ENCODE peak calls at places on chromosome 6, in seven cellular contexts. One of them, this sample, is unnamed.

GRCh38 chr6:116387374-116387773 is 16.6 kb downstream of the DSE start:
- DNase-seq in A673: no peak
- DNase-seq in kidney tubule cell: peak
- DNase-seq in T-helper 17 cell: no peak
- DNase-seq in activated T-cell treated with anti-CD3 and anti-CD28 coated beads for 4 hours: no peak
- DNase-seq in CD4-positive, CD25-positive, alpha-beta regulatory T cell: no peak
- DNase-seq in naive B cell: no peak
- DNase-seq in this sample: no peak

GRCh38 chr6:108581237-108581931 is 20.7 kb downstream of the FOXO3 start:
- DNase-seq in naive B cell: no peak
- DNase-seq in CD4-positive, CD25-positive, alpha-beta regulatory T cell: peak
- DNase-seq in kidney tubule cell: peak
- DNase-seq in A673: peak
- DNase-seq in activated T-cell treated with anti-CD3 and anti-CD28 coated beads for 4 hours: no peak
- DNase-seq in T-helper 17 cell: no peak
- DNase-seq in this sample: no peak

GRCh38 chr6:143965503-143966171 is 42.4 kb downstream of the PLAGL1 start:
- DNase-seq in A673: no peak
- DNase-seq in CD4-positive, CD25-positive, alpha-beta regulatory T cell: no peak
- DNase-seq in kidney tubule cell: peak
- DNase-seq in T-helper 17 cell: no peak
- DNase-seq in activated T-cell treated with anti-CD3 and anti-CD28 coated beads for 4 hours: no peak
- DNase-seq in naive B cell: no peak
- DNase-seq in this sample: no peak

GRCh38 chr6:170485159-170485558 is 67.9 kb downstream of the PSMB1 start:
- DNase-seq in activated T-cell treated with anti-CD3 and anti-CD28 coated beads for 4 hours: no peak
- DNase-seq in A673: peak
- DNase-seq in CD4-positive, CD25-positive, alpha-beta regulatory T cell: no peak
- DNase-seq in kidney tubule cell: no peak
- DNase-seq in T-helper 17 cell: no peak
- DNase-seq in naive B cell: no peak
- DNase-seq in this sample: no peak

GRCh38 chr6:43682724-43683429 is 4.7 kb downstream of the MRPS18A start:
- DNase-seq in activated T-cell treated with anti-CD3 and anti-CD28 coated beads for 4 hours: no peak
- DNase-seq in naive B cell: no peak
- DNase-seq in CD4-positive, CD25-positive, alpha-beta regulatory T cell: no peak
- DNase-seq in T-helper 17 cell: no peak
- DNase-seq in kidney tubule cell: no peak
- DNase-seq in A673: no peak
- DNase-seq in this sample: no peak

GRCh38 chr6:165782124-165782523 is 119.1 kb upstream of the PDE10A start:
- DNase-seq in CD4-positive, CD25-positive, alpha-beta regulatory T cell: no peak
- DNase-seq in A673: no peak
- DNase-seq in T-helper 17 cell: no peak
- DNase-seq in kidney tubule cell: no peak
- DNase-seq in activated T-cell treated with anti-CD3 and anti-CD28 coated beads for 4 hours: no peak
- DNase-seq in naive B cell: no peak
- DNase-seq in this sample: no peak

GRCh38 chr6:132960720-132961119 is 146.4 kb downstream of the RPS12 start:
- DNase-seq in kidney tubule cell: peak
- DNase-seq in CD4-positive, CD25-positive, alpha-beta regulatory T cell: no peak
- DNase-seq in A673: no peak
- DNase-seq in T-helper 17 cell: no peak
- DNase-seq in naive B cell: no peak
- DNase-seq in activated T-cell treated with anti-CD3 and anti-CD28 coated beads for 4 hours: no peak
- DNase-seq in this sample: no peak

GRCh38 chr6:6686748-6687601 is 98.5 kb downstream of the LY86 start:
- DNase-seq in CD4-positive, CD25-positive, alpha-beta regulatory T cell: no peak
- DNase-seq in A673: peak
- DNase-seq in activated T-cell treated with anti-CD3 and anti-CD28 coated beads for 4 hours: no peak
- DNase-seq in naive B cell: no peak
- DNase-seq in kidney tubule cell: peak
- DNase-seq in T-helper 17 cell: no peak
- DNase-seq in this sample: peak

GRCh38 chr6:37134622-37135191 is 35.2 kb upstream of the PIM1 start:
- DNase-seq in kidney tubule cell: peak
- DNase-seq in A673: no peak
- DNase-seq in naive B cell: no peak
- DNase-seq in T-helper 17 cell: no peak
- DNase-seq in CD4-positive, CD25-positive, alpha-beta regulatory T cell: peak
- DNase-seq in activated T-cell treated with anti-CD3 and anti-CD28 coated beads for 4 hours: no peak
- DNase-seq in this sample: no peak

This sample was measured in stimulated activated naive CD8-positive, alpha-beta T cell treated with anti-CD3 and anti-CD28 coated beads, Interleukin-15, Interleukin-2, amounts not matched to agents 100 U/mL and 50 U/mL, for 24 hours.